ENCODE peak calls at places on chromosomes 5 and 9, in seven cellular contexts. R is ovary, X is GM12891, O is A549, W is gastrocnemius medialis, P is body of pancreas, J is heart left ventricle. N is an unnamed sample.

GRCh38 chr5:74205745-74206570 is 434.6 kb downstream of the ENC1 start:
- DNase-seq in R (no peak), X (no peak), O (no peak), W (no peak), P (no peak), J (no peak), N (no peak)

GRCh38 chr9:26656003-26656940 is 236.3 kb downstream of the CAAP1 start:
- DNase-seq in R (no peak), X (no peak), O (peak; percentile 37), W (no peak), P (no peak), J (no peak), N (peak; percentile 27)

GRCh38 chr5:36704131-36704530 is 97.7 kb downstream of the SLC1A3 start:
- DNase-seq in R (no peak), X (no peak), O (no peak), W (no peak), P (no peak), J (peak; percentile 45), N (no peak)

GRCh38 chr5:146109379-146109778 is 4.0 kb upstream of the PLAC8L1 start:
- DNase-seq in R (no peak), X (no peak), O (no peak), W (no peak), P (no peak), J (no peak), N (no peak)

GRCh38 chr5:111643499-111643898 is 113.5 kb downstream of the NREP start:
- DNase-seq in R (no peak), X (no peak), O (no peak), W (no peak), P (no peak), J (no peak), N (no peak)

GRCh38 chr9:108552459-108553040 is 303.2 kb downstream of the ACTL7B start:
- DNase-seq in R (no peak), X (no peak), O (peak; percentile 27), W (peak; percentile 64), P (peak; percentile 70), J (no peak), N (no peak)

GRCh38 chr5:128549496-128549895 is 11.5 kb upstream of the FBN2 start:
- DNase-seq in R (no peak), X (no peak), O (no peak), W (no peak), P (no peak), J (no peak), N (no peak)

GRCh38 chr5:17990168-17990567 is 355.9 kb downstream of the TAF11L14 start:
- DNase-seq in R (no peak), X (no peak), O (no peak), W (no peak), P (no peak), J (no peak), N (no peak)

GRCh38 chr5:159552751-159553150 is 222.5 kb upstream of the IL12B start:
- DNase-seq in R (no peak), X (no peak), O (no peak), W (no peak), P (no peak), J (no peak), N (peak; percentile 15)

GRCh38 chr9:109205526-109205925 is 38.5 kb upstream of the FRRS1L start:
- DNase-seq in R (no peak), X (no peak), O (no peak), W (no peak), P (no peak), J (no peak), N (no peak)

GRCh38 chr9:83670381-83670780 is 37.4 kb downstream of the UBQLN1 start:
- DNase-seq in R (no peak), X (no peak), O (no peak), W (no peak), P (no peak), J (no peak), N (no peak)

GRCh38 chr5:68214472-68215207 is 916 bp upstream of the PIK3R1 start:
- DNase-seq in R (no peak), X (peak; percentile 52), O (peak; percentile 3), W (no peak), P (peak; percentile 20), J (no peak), N (no peak)

GRCh38 chr5:162703914-162704313 is 636.3 kb downstream of the GABRG2 start:
- DNase-seq in R (no peak), X (no peak), O (no peak), W (no peak), P (no peak), J (no peak), N (no peak)

GRCh38 chr9:126126012-126126411 is 200.6 kb upstream of the MVB12B start:
- DNase-seq in R (no peak), X (no peak), O (no peak), W (no peak), P (no peak), J (no peak), N (no peak)

GRCh38 chr9:79026311-79026710 is 545.5 kb upstream of the TLE4 start:
- DNase-seq in R (no peak), X (no peak), O (no peak), W (no peak), P (no peak), J (no peak), N (no peak)

GRCh38 chr9:592733-593132 is 248.8 kb upstream of the DMRT1 start:
- DNase-seq in R (no peak), X (no peak), O (no peak), W (no peak), P (no peak), J (no peak), N (no peak)

GRCh38 chr5:97998946-97999345 is 774.5 kb upstream of the RGMB start:
- DNase-seq in R (no peak), X (no peak), O (no peak), W (no peak), P (no peak), J (no peak), N (no peak)

GRCh38 chr9:110142868-110143866 is 64.8 kb downstream of the C9orf152 start:
- DNase-seq in R (no peak), X (no peak), O (peak; percentile 51), W (no peak), P (no peak), J (no peak), N (no peak)

GRCh38 chr9:17942498-17942897 is 363.6 kb downstream of the SH3GL2 start:
- DNase-seq in R (no peak), X (no peak), O (no peak), W (no peak), P (peak; percentile 7), J (no peak), N (no peak)

DNA sequence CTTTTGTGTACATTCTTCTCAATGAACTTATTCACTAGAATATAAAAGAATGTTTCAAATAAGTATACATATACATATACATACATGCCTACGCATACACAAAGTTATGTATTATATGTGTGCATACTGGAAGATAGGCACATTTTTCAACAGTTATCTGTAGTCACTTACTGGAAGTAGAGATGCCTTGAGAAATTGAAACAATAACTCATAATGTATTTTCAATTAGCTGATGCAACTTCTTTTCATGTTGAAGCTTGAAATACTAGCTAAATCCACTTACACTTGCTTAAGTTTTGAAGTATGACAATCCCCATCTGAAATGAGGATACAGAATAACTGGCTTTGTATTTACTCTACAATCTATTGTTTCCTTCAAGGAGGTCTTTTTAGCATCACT is 469.0 kb upstream of the PTGER4 start:
- DNase-seq in R (no peak), X (no peak), O (no peak), W (no peak), P (no peak), J (no peak), N (no peak)
- TF ChIP-seq POLR2A in R (no peak), X (no peak), O (no peak), W (no peak), P (no peak), J (no peak), N (no peak)

GRCh38 chr5:109411627-109412026 is 1.9 kb upstream of the PJA2 start:
- DNase-seq in R (no peak), X (no peak), O (peak; percentile 24), W (no peak), P (no peak), J (no peak), N (peak; percentile 21)
- TF ChIP-seq POLR2A in R (no peak), X (no peak), O (no peak), W (no peak), P (no peak), J (no peak), N (no peak)

GRCh38 chr9:98018347-98018746 is 35.2 kb downstream of the ANP32B start:
- DNase-seq in R (no peak), X (no peak), O (no peak), W (no peak), P (no peak), J (no peak), N (no peak)

GRCh38 chr9:98019098-98019497 is 36.0 kb downstream of the ANP32B start:
- DNase-seq in R (no peak), X (no peak), O (no peak), W (no peak), P (no peak), J (no peak), N (no peak)

GRCh38 chr9:98017306-98017705 is 34.2 kb downstream of the ANP32B start:
- DNase-seq in R (no peak), X (no peak), O (no peak), W (no peak), P (no peak), J (no peak), N (no peak)

GRCh38 chr9:98020471-98021145 is 35.9 kb upstream of the NANS start:
- DNase-seq in R (no peak), X (no peak), O (no peak), W (no peak), P (no peak), J (no peak), N (no peak)

GRCh38 chr9:98016137-98016680 is 33.1 kb downstream of the ANP32B start:
- DNase-seq in R (no peak), X (no peak), O (no peak), W (no peak), P (no peak), J (no peak), N (no peak)
- TF ChIP-seq POLR2A in R (no peak), X (no peak), O (no peak), W (no peak), P (no peak), J (no peak), N (no peak)

DNA sequence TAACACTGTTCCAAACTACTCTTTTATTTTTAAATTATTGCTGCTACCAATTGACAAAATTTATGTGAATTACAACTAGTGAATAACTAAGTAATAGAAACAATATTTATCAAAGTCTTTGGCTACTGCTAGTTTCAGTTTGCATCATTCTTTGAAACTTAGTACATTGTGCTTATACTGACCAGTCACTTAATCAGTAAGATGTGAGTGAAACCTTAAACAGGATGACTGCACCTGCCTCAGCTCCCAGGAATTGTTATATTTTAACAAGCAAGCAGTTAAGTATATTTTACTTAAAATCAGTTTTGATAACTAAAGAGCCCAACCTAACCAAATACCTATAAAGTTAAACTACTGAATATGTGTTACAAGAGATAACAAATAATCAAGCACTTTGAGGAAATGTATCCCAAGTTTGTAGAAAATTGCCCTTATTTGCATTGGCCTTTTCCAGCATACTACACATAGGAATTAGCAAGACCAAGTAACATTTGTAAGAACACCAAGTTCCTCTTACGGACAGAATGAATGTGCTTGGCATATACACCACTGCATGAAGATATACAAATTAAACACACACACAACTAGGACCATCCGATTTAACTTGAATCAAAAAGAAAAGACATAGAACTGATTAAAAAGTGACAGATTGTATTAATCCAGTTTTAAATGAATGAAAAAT is 545.5 kb upstream of the DAB2 start:
- DNase-seq in R (no peak), X (no peak), O (no peak), W (no peak), P (peak; percentile 82), J (no peak), N (no peak)
- TF ChIP-seq POLR2A in R (no peak), X (no peak), O (no peak), W (no peak), P (no peak), J (no peak), N (no peak)